ENCODE peak calls at places on chromosomes 11 and 22, in four cellular contexts. L is lower lobe of right lung, W is cerebellar cortex, O is cardiac fibroblast. D is an unnamed sample.

GRCh38 chr11:76763573-76764348 is 19.4 kb upstream of the TSKU start:
- DNase-seq in L (no peak), W (no peak), O (peak; percentile 87), D (peak; percentile 45)

GRCh38 chr11:33296695-33297094 is 39.5 kb downstream of the HIPK3 start:
- DNase-seq in L (no peak), W (no peak), O (no peak), D (no peak)

GRCh38 chr11:97158256-97158655 is 768.4 kb downstream of the JRKL start:
- DNase-seq in L (no peak), W (no peak), O (no peak), D (no peak)

GRCh38 chr11:67275606-67276409 is 9.5 kb downstream of the GRK2 start:
- DNase-seq in L (no peak), W (no peak), O (no peak), D (no peak)

GRCh38 chr22:28108851-28109250 is 189.8 kb upstream of the PITPNB start:
- DNase-seq in L (no peak), W (no peak), O (no peak), D (no peak)

GRCh38 chr11:61418136-61418535 is 11.6 kb downstream of the CPSF7 start:
- DNase-seq in L (no peak), W (no peak), O (peak; percentile 22), D (no peak)

GRCh38 chr11:93567406-93567819 is 24.2 kb upstream of the SMCO4 start:
- DNase-seq in L (no peak), W (peak; percentile 93), O (peak; percentile 16), D (peak; percentile 23)

GRCh38 chr11:119671048-119671447 is 58.0 kb downstream of the NECTIN1 start:
- DNase-seq in L (no peak), W (no peak), O (peak; percentile 89), D (peak; percentile 94)

GRCh38 chr22:42797021-42797420 is 60.1 kb downstream of the ARFGAP3 start:
- DNase-seq in L (no peak), W (no peak), O (peak; percentile 36), D (no peak)

GRCh38 chr11:75773595-75774353 is 5.2 kb downstream of the DGAT2 start:
- DNase-seq in L (peak; percentile 32), W (no peak), O (no peak), D (no peak)